ENCODE peak calls at places on chromosome 11, in four cellular contexts. One of them, this sample, is unnamed.

GRCh38 chr11:40797981-40798380 is 661.5 kb downstream of the LRRC4C start:
- DNase-seq in K562: no peak
- DNase-seq in GM12878: no peak
- DNase-seq in HCT116: no peak
- DNase-seq in this sample: no peak

GRCh38 chr11:68667511-68668253 is 16.7 kb upstream of the GAL start:
- DNase-seq in K562: no peak
- DNase-seq in GM12878: no peak
- DNase-seq in HCT116: no peak
- DNase-seq in this sample: no peak

GRCh38 chr11:73223998-73224730 is 6.1 kb downstream of the P2RY2 start:
- DNase-seq in HCT116: no peak
- DNase-seq in GM12878: no peak
- DNase-seq in K562: peak
- DNase-seq in this sample: no peak

GRCh38 chr11:31114437-31114836 is 255.1 kb downstream of the DCDC1 start:
- DNase-seq in K562: no peak
- DNase-seq in HCT116: no peak
- DNase-seq in GM12878: no peak
- DNase-seq in this sample: peak

GRCh38 chr11:66580803-66581202 is 12.1 kb downstream of the CCDC87 start:
- DNase-seq in HCT116: no peak
- DNase-seq in K562: no peak
- DNase-seq in GM12878: no peak
- DNase-seq in this sample: no peak

GRCh38 chr11:4809246-4809645 is 5.1 kb upstream of the OR52R1 start:
- DNase-seq in GM12878: no peak
- DNase-seq in HCT116: no peak
- DNase-seq in K562: no peak
- DNase-seq in this sample: no peak

GRCh38 chr11:2844116-2844515 is 41.5 kb downstream of the CDKN1C start:
- DNase-seq in GM12878: no peak
- DNase-seq in K562: no peak
- DNase-seq in HCT116: peak
- DNase-seq in this sample: no peak

GRCh38 chr11:122779047-122779629 is 59.2 kb upstream of the CRTAM start:
- DNase-seq in K562: no peak
- DNase-seq in GM12878: no peak
- DNase-seq in HCT116: no peak
- DNase-seq in this sample: no peak

GRCh38 chr11:104784684-104785460 is 113.4 kb downstream of the CASP12 start:
- DNase-seq in HCT116: no peak
- DNase-seq in GM12878: no peak
- DNase-seq in K562: no peak
- DNase-seq in this sample: peak

DNA sequence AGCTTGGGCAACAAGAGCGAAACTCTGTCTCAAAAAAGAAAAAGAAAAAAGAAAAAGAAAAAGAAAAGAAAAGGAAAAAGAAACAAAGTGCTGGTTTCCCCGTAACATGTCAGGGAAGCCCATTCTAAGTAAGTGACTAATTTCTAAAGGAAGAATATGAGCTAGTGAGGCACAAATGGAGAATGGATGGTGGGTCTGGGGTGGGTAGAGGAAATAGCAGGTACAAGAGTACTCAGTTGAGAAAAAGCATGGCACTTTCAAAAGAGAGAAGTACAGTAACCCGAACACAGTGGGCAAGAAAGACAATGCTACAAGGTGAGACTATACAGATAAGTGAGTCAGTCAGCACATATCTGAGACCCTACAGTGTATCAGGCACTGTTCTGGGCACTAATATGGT is 4.5 kb downstream of the MAJIN start:
- DNase-seq in GM12878: no peak
- DNase-seq in K562: no peak
- DNase-seq in HCT116: no peak
- DNase-seq in this sample: no peak
- TF ChIP-seq JUND in GM12878: no peak
- TF ChIP-seq JUND in K562: no peak
- TF ChIP-seq JUND in HCT116: no peak
- TF ChIP-seq JUND in this sample: no peak

DNA sequence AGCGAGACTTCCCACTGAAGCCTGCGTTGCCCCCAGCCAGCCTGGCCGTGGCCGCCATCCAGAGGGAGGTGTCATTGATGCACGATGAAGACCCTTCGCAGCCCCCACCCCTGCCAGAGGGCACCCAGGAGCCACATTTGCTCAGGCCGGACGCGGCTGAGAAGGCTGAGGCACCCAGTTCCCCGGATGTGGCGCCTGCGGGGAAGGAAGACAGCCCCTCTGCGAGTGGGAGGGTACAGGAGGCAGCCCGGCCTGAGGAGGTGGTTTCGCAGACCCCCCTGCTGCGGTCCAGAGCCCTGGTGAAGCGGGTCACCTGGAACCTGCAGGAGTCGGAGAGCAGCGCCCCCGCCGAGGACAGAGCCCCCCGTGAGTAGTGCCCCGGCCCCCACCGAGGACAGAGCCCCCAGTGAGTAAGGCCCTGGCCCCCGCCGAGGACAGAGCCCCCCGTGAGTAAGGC is 6.4 kb downstream of the IRF7 start:
- DNase-seq in K562: no peak
- DNase-seq in GM12878: no peak
- DNase-seq in HCT116: no peak
- DNase-seq in this sample: no peak
- TF ChIP-seq JUND in K562: no peak
- TF ChIP-seq JUND in GM12878: no peak
- TF ChIP-seq JUND in HCT116: no peak
- TF ChIP-seq JUND in this sample: no peak

GRCh38 chr11:93198221-93198650 is 445 bp upstream of the SLC36A4 start:
- DNase-seq in HCT116: no peak
- DNase-seq in GM12878: peak
- DNase-seq in K562: no peak
- DNase-seq in this sample: peak
- TF ChIP-seq JUND in HCT116: no peak
- TF ChIP-seq JUND in GM12878: no peak
- TF ChIP-seq JUND in K562: no peak
- TF ChIP-seq JUND in this sample: no peak

GRCh38 chr11:17003426-17003825 is 10.8 kb downstream of the PLEKHA7 start:
- DNase-seq in GM12878: no peak
- DNase-seq in K562: no peak
- DNase-seq in HCT116: no peak
- DNase-seq in this sample: no peak
- TF ChIP-seq JUND in GM12878: no peak
- TF ChIP-seq JUND in K562: no peak
- TF ChIP-seq JUND in HCT116: no peak
- TF ChIP-seq JUND in this sample: no peak

GRCh38 chr11:126457817-126458216 is 102.3 kb downstream of the ST3GAL4 start:
- DNase-seq in HCT116: no peak
- DNase-seq in GM12878: no peak
- DNase-seq in K562: no peak
- DNase-seq in this sample: no peak
- TF ChIP-seq JUND in HCT116: no peak
- TF ChIP-seq JUND in GM12878: no peak
- TF ChIP-seq JUND in K562: no peak
- TF ChIP-seq JUND in this sample: no peak

GRCh38 chr11:78708388-78708787 is 133.7 kb upstream of the NARS2 start:
- DNase-seq in K562: no peak
- DNase-seq in GM12878: no peak
- DNase-seq in HCT116: no peak
- DNase-seq in this sample: no peak
- TF ChIP-seq JUND in K562: no peak
- TF ChIP-seq JUND in GM12878: no peak
- TF ChIP-seq JUND in HCT116: no peak
- TF ChIP-seq JUND in this sample: no peak

GRCh38 chr11:114132944-114133394 is 73.5 kb downstream of the ZBTB16 start:
- DNase-seq in GM12878: no peak
- DNase-seq in HCT116: no peak
- DNase-seq in K562: no peak
- DNase-seq in this sample: no peak

GRCh38 chr11:114133548-114134329 is 74.2 kb downstream of the ZBTB16 start:
- DNase-seq in HCT116: no peak
- DNase-seq in K562: no peak
- DNase-seq in GM12878: no peak
- DNase-seq in this sample: no peak

GRCh38 chr11:114129699-114130659 is 70.5 kb downstream of the ZBTB16 start:
- DNase-seq in K562: no peak
- DNase-seq in GM12878: no peak
- DNase-seq in HCT116: no peak
- DNase-seq in this sample: no peak

GRCh38 chr11:114132427-114132826 is 72.9 kb downstream of the ZBTB16 start:
- DNase-seq in K562: no peak
- DNase-seq in GM12878: no peak
- DNase-seq in HCT116: no peak
- DNase-seq in this sample: no peak

GRCh38 chr11:114131366-114131963 is 72.0 kb downstream of the ZBTB16 start:
- DNase-seq in K562: no peak
- DNase-seq in GM12878: no peak
- DNase-seq in HCT116: no peak
- DNase-seq in this sample: no peak
- TF ChIP-seq JUND in K562: no peak
- TF ChIP-seq JUND in GM12878: no peak
- TF ChIP-seq JUND in HCT116: no peak
- TF ChIP-seq JUND in this sample: no peak

GRCh38 chr11:134439181-134439580 is 27.1 kb upstream of the B3GAT1 start:
- DNase-seq in K562: no peak
- DNase-seq in GM12878: no peak
- DNase-seq in HCT116: no peak
- DNase-seq in this sample: peak
- TF ChIP-seq JUND in K562: no peak
- TF ChIP-seq JUND in GM12878: no peak
- TF ChIP-seq JUND in HCT116: no peak
- TF ChIP-seq JUND in this sample: no peak

DNA sequence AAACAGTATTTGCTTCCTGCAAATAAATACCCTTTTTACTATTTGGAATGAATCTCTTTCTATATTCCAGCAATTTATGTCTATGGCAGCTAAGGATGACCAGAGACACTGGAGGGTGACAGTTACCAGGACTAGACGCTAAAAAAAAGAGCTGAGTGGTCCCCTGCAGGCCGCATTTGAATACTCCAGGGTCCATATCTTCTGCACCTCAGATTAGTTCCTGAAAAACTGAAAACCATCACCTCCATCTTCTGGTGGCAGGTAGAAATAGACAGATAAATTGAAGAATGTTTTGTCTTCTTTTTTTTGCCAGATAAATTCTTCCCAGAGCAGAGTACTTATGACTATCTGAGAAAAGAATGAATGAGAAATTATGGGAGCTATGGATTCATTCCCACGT is 145.6 kb downstream of the CSNK2A3 start:
- DNase-seq in GM12878: no peak
- DNase-seq in K562: no peak
- DNase-seq in HCT116: no peak
- DNase-seq in this sample: no peak
- TF ChIP-seq JUND in GM12878: no peak
- TF ChIP-seq JUND in K562: no peak
- TF ChIP-seq JUND in HCT116: no peak
- TF ChIP-seq JUND in this sample: no peak

GRCh38 chr11:8354622-8355417 is 91.1 kb upstream of the LMO1 start:
- DNase-seq in K562: no peak
- DNase-seq in HCT116: no peak
- DNase-seq in GM12878: no peak
- DNase-seq in this sample: peak
- TF ChIP-seq JUND in K562: no peak
- TF ChIP-seq JUND in HCT116: no peak
- TF ChIP-seq JUND in GM12878: no peak
- TF ChIP-seq JUND in this sample: no peak

This sample was measured in T47D.